ENCODE peak calls at places on chromosomes 4 and X, in six cellular contexts. Q is GM12864, L is AG04449, M is AG09309, J is Calu3, V is iPS DF 6.9. T is an unnamed sample.

GRCh38 chr4:8151165-8151650 is 7.4 kb downstream of the ABLIM2 start:
- DNase-seq in L (no peak), Q (no peak), V (no peak), M (no peak), J (no peak), T (no peak)

GRCh38 chr4:105714071-105714521 is 5.5 kb downstream of the GSTCD start:
- DNase-seq in M (no peak), J (no peak), V (no peak), Q (peak; percentile 27), L (no peak), T (no peak)

GRCh38 chrX:73940893-73941470 is 363.0 kb upstream of the ZCCHC13 start:
- DNase-seq in Q (no peak), M (no peak), J (no peak), V (no peak), L (no peak), T (no peak)

GRCh38 chr4:173478884-173479283 is 51.1 kb downstream of the HAND2 start:
- DNase-seq in V (no peak), M (no peak), J (no peak), L (no peak), Q (no peak), T (no peak)

GRCh38 chr4:125244848-125245450 is 69.8 kb upstream of the FAT4 start:
- DNase-seq in V (no peak), Q (no peak), L (no peak), M (no peak), J (no peak), T (no peak)

GRCh38 chr4:74056114-74056857 is 17.8 kb upstream of the CXCL3 start:
- DNase-seq in J (no peak), V (no peak), M (no peak), Q (no peak), L (no peak), T (no peak)

GRCh38 chr4:15665738-15666365 is 10.7 kb upstream of the FBXL5 start:
- DNase-seq in V (no peak), M (no peak), Q (no peak), J (peak; percentile 51), L (no peak), T (no peak)

GRCh38 chr4:173130671-173131070 is 37.9 kb upstream of the GALNT7 start:
- DNase-seq in V (no peak), M (no peak), Q (no peak), L (no peak), J (no peak), T (no peak)

GRCh38 chrX:101291204-101291603 is at the start of gene TAF7L:
- DNase-seq in Q (no peak), V (no peak), J (no peak), M (no peak), L (no peak), T (no peak)

GRCh38 chr4:152100378-152101201 is 339.8 kb upstream of the GATB start:
- DNase-seq in J (no peak), M (no peak), Q (peak; percentile 37), L (no peak), V (no peak), T (no peak)

GRCh38 chr4:152289963-152290362 is 245.9 kb downstream of the FBXW7 start:
- DNase-seq in Q (no peak), J (no peak), V (no peak), L (no peak), M (no peak), T (peak; percentile 22)

GRCh38 chr4:121252224-121252806 is 88.2 kb upstream of the TNIP3 start:
- DNase-seq in J (peak; percentile 58), V (peak; percentile 48), L (no peak), Q (peak; percentile 18), M (peak; percentile 21), T (peak; percentile 76)

GRCh38 chr4:182736207-182736606 is 181.0 kb downstream of the DCTD start:
- DNase-seq in L (no peak), J (no peak), V (no peak), M (no peak), Q (no peak), T (no peak)

GRCh38 chr4:37628977-37629609 is 57.1 kb downstream of the RELL1 start:
- DNase-seq in J (peak; percentile 21), V (no peak), L (peak; percentile 31), M (peak; percentile 46), Q (no peak), T (peak; percentile 23)

GRCh38 chrX:53471346-53471745 is 37.2 kb upstream of the HSD17B10 start:
- DNase-seq in V (no peak), J (no peak), Q (no peak), M (no peak), L (no peak), T (no peak)

GRCh38 chr4:99965674-99966350 is 15.7 kb upstream of the H2AZ1 start:
- DNase-seq in V (no peak), J (no peak), M (no peak), Q (no peak), L (no peak), T (no peak)

GRCh38 chr4:109658871-109659410 is 44.3 kb downstream of the CASP6 start:
- DNase-seq in J (no peak), Q (no peak), L (no peak), V (no peak), M (no peak), T (no peak)

GRCh38 chrX:103565197-103565596 is 20.1 kb upstream of the TCEAL4 start:
- DNase-seq in Q (peak; percentile 19), M (no peak), J (no peak), V (no peak), L (no peak), T (no peak)

GRCh38 chr4:169079942-169080827 is 70.1 kb upstream of the CBR4 start:
- DNase-seq in V (no peak), J (peak; percentile 76), L (no peak), M (no peak), Q (no peak), T (peak; percentile 6)

GRCh38 chr4:128812360-128812958 is 3.0 kb downstream of the JADE1 start:
- DNase-seq in M (no peak), L (no peak), J (peak; percentile 34), V (no peak), Q (no peak), T (peak; percentile 56)

GRCh38 chrX:119816300-119816699 is 24.9 kb upstream of the RPL39 start:
- DNase-seq in J (no peak), Q (no peak), V (no peak), L (no peak), M (no peak), T (no peak)

GRCh38 chr4:101259876-101260275 is 87.5 kb downstream of the PPP3CA start:
- DNase-seq in J (no peak), Q (no peak), L (no peak), M (no peak), V (no peak), T (no peak)

GRCh38 chr4:87153078-87153477 is 67.3 kb downstream of the KLHL8 start:
- DNase-seq in V (no peak), Q (no peak), L (no peak), J (no peak), M (no peak), T (no peak)

GRCh38 chrX:44903107-44903506 is 30.1 kb downstream of the KDM6A start:
- DNase-seq in J (no peak), L (peak; percentile 28), M (peak; percentile 16), V (no peak), Q (no peak), T (no peak)

GRCh38 chr4:30801876-30802275 is 81.7 kb downstream of the PCDH7 start:
- DNase-seq in Q (no peak), J (no peak), L (no peak), V (no peak), M (no peak), T (no peak)

T was measured in G401.